ENCODE peak calls at places on chromosomes 5 and 9, in six cellular contexts. D is HS-5, R is A673, B is astrocyte of the spinal cord, U is PC-3, J is T follicular helper cell. Q is an unnamed sample.

GRCh38 chr5:109876030-109876726 is 186.5 kb downstream of the MAN2A1 start:
- DNase-seq in B (no peak), J (no peak), U (no peak), D (no peak), R (no peak), Q (no peak)

GRCh38 chr5:159746707-159747106 is 169.6 kb upstream of the ADRA1B start:
- DNase-seq in D (no peak), J (no peak), B (no peak), U (no peak), R (no peak), Q (no peak)

GRCh38 chr5:157458835-157459234 is 1.2 kb upstream of the NIPAL4 start:
- DNase-seq in R (no peak), J (no peak), D (no peak), U (no peak), B (no peak), Q (no peak)

GRCh38 chr5:75885321-75885720 is 168.1 kb upstream of the POC5 start:
- DNase-seq in B (no peak), U (no peak), J (no peak), D (no peak), R (no peak), Q (no peak)

GRCh38 chr5:61293051-61293450 is 39.0 kb upstream of the ZSWIM6 start:
- DNase-seq in J (no peak), R (no peak), D (no peak), B (no peak), U (peak), Q (no peak)

GRCh38 chr5:119323630-119324000 is 32.2 kb upstream of the TNFAIP8 start:
- DNase-seq in J (no peak), B (peak), D (no peak), R (peak), U (peak), Q (peak)

GRCh38 chr9:116369706-116370105 is 216.1 kb downstream of the PAPPA start:
- DNase-seq in B (no peak), J (no peak), R (no peak), D (no peak), U (no peak), Q (no peak)

GRCh38 chr9:87684627-87685204 is 41.2 kb upstream of the CTSL start:
- DNase-seq in B (no peak), J (no peak), R (peak), D (no peak), U (peak), Q (peak)

GRCh38 chr9:124349267-124349666 is 66.0 kb downstream of the PSMB7 start:
- DNase-seq in B (no peak), U (no peak), J (no peak), R (no peak), D (no peak), Q (no peak)

GRCh38 chr5:73796164-73797141 is 170.5 kb downstream of the ARHGEF28 start:
- DNase-seq in U (peak), D (peak), B (peak), J (no peak), R (peak), Q (peak)

GRCh38 chr9:91089405-91090131 is 272.1 kb downstream of the AUH start:
- DNase-seq in B (peak), D (no peak), R (peak), J (no peak), U (peak), Q (peak)

GRCh38 chr5:122283592-122283991 is 28.4 kb upstream of the SNCAIP start:
- DNase-seq in J (no peak), D (no peak), U (no peak), R (no peak), B (no peak), Q (no peak)

GRCh38 chr5:50966986-50967385 is 300.5 kb downstream of the PARP8 start:
- DNase-seq in J (no peak), B (no peak), D (no peak), U (no peak), R (no peak), Q (no peak)

GRCh38 chr9:136621734-136622093 is 41.0 kb upstream of the EGFL7 start:
- DNase-seq in D (no peak), J (no peak), U (no peak), B (no peak), R (no peak), Q (no peak)

GRCh38 chr9:13970018-13970417 is 343.9 kb downstream of the NFIB start:
- DNase-seq in D (no peak), U (no peak), R (no peak), B (no peak), J (no peak), Q (no peak)

GRCh38 chr5:111945535-111945934 is 188.5 kb upstream of the NREP start:
- DNase-seq in B (peak), J (no peak), U (no peak), R (no peak), D (no peak), Q (no peak)

GRCh38 chr5:159724283-159724682 is 192.0 kb upstream of the ADRA1B start:
- DNase-seq in J (no peak), D (no peak), B (no peak), R (no peak), U (no peak), Q (no peak)

GRCh38 chr9:125908138-125908537 is 161.0 kb downstream of the PBX3 start:
- DNase-seq in J (no peak), U (no peak), R (no peak), B (no peak), D (no peak), Q (no peak)

GRCh38 chr5:172429201-172429940 is 25.0 kb downstream of the SH3PXD2B start:
- DNase-seq in D (no peak), U (no peak), B (peak), R (no peak), J (no peak), Q (no peak)

GRCh38 chr9:134690946-134691694 is 49.5 kb downstream of the COL5A1 start:
- DNase-seq in B (no peak), R (no peak), U (no peak), D (no peak), J (no peak), Q (no peak)

GRCh38 chr9:127130661-127131538 is 8.5 kb upstream of the ANGPTL2 start:
- DNase-seq in D (peak), R (no peak), J (no peak), U (peak), B (peak), Q (peak)

GRCh38 chr5:142659405-142659804 is 26.5 kb downstream of the FGF1 start:
- DNase-seq in D (no peak), R (no peak), B (no peak), U (no peak), J (no peak), Q (no peak)

Q was measured in mammary epithelial cell.